ENCODE peak calls at places on chromosomes 16 and 17, in five cellular contexts. P, Z, L, R and W are unnamed samples.

GRCh38 chr16:13110124-13110796 is 208.9 kb downstream of the SHISA9 start:
- DNase-seq in L (no peak), P (no peak), Z (no peak), R (peak; percentile 70), W (no peak)

GRCh38 chr17:19398301-19399181 is 11.6 kb upstream of the MFAP4 start:
- DNase-seq in R (peak; percentile 55), Z (peak; percentile 59), L (no peak), P (no peak), W (no peak)

GRCh38 chr17:31549121-31549524 is 157.6 kb downstream of the RAB11FIP4 start:
- DNase-seq in Z (no peak), P (no peak), R (no peak), L (no peak), W (no peak)

GRCh38 chr17:48002920-48003685 is 32.2 kb downstream of the CDK5RAP3 start:
- DNase-seq in P (no peak), L (peak; percentile 12), R (peak; percentile 50), Z (no peak), W (no peak)

GRCh38 chr17:71183083-71183697 is 937.6 kb upstream of the SOX9 start:
- DNase-seq in P (no peak), L (no peak), R (peak; percentile 16), Z (no peak), W (no peak)

GRCh38 chr16:27114006-27114405 is 47.3 kb downstream of the C16orf82 start:
- DNase-seq in P (no peak), Z (no peak), R (no peak), L (no peak), W (no peak)

GRCh38 chr17:70855401-70856054 is 686.2 kb downstream of the KCNJ2 start:
- DNase-seq in P (no peak), Z (no peak), L (peak; percentile 5), R (no peak), W (no peak)

GRCh38 chr17:35051579-35052239 is 11.8 kb downstream of the RFFL start:
- DNase-seq in P (no peak), R (peak; percentile 24), Z (no peak), L (no peak), W (peak; percentile 23)

GRCh38 chr17:16273499-16273898 is 56.5 kb downstream of the PIGL start:
- DNase-seq in R (no peak), L (no peak), Z (no peak), P (no peak), W (no peak)

GRCh38 chr17:66508896-66509843 is 206.8 kb downstream of the PRKCA start:
- DNase-seq in R (peak; percentile 40), L (peak; percentile 87), Z (no peak), P (no peak), W (peak; percentile 82)

GRCh38 chr16:9135797-9136196 is 44.4 kb downstream of the HAPSTR1 start:
- DNase-seq in R (no peak), P (no peak), Z (peak; percentile 44), L (no peak), W (no peak)

GRCh38 chr17:77923776-77924513 is 34.6 kb upstream of the TNRC6C start:
- DNase-seq in P (no peak), Z (no peak), L (no peak), R (no peak), W (no peak)

GRCh38 chr16:78134944-78135619 is 35.6 kb downstream of the WWOX start:
- DNase-seq in R (peak; percentile 22), Z (no peak), P (no peak), L (no peak), W (peak; percentile 80)

GRCh38 chr17:8190506-8190905 is 526 bp upstream of the BORCS6 start:
- DNase-seq in Z (no peak), R (no peak), P (no peak), L (no peak), W (no peak)

GRCh38 chr17:4939554-4939803 is 367 bp downstream of the SLC25A11 start:
- DNase-seq in Z (peak; percentile 79), P (no peak), R (no peak), L (no peak), W (no peak)

GRCh38 chr17:54063639-54064038 is 240.9 kb downstream of the KIF2B start:
- DNase-seq in R (no peak), P (no peak), Z (no peak), L (no peak), W (no peak)

GRCh38 chr17:71802663-71803062 is 318.2 kb upstream of the SOX9 start:
- DNase-seq in R (no peak), L (no peak), P (no peak), Z (no peak), W (no peak)

GRCh38 chr17:14845562-14846335 is 419.4 kb downstream of the PMP22 start:
- DNase-seq in P (no peak), L (no peak), R (no peak), Z (no peak), W (no peak)

GRCh38 chr16:84096447-84097005 is 20.2 kb downstream of the MBTPS1 start:
- DNase-seq in Z (no peak), P (no peak), L (no peak), R (peak; percentile 51), W (no peak)

GRCh38 chr16:8816967-8817662 is 19.5 kb downstream of the PMM2 start:
- DNase-seq in P (no peak), L (no peak), Z (no peak), R (no peak), W (peak; percentile 74)

GRCh38 chr16:59573528-59574271 is 839.6 kb upstream of the GOT2 start:
- DNase-seq in R (no peak), P (no peak), L (peak; percentile 57), Z (no peak), W (no peak)

GRCh38 chr17:81706232-81706611 is 3.1 kb downstream of the MRPL12 start:
- DNase-seq in R (no peak), P (no peak), Z (no peak), L (no peak), W (no peak)

GRCh38 chr17:81705518-81706231 is 2.5 kb downstream of the MRPL12 start:
- DNase-seq in R (no peak), P (no peak), Z (no peak), L (no peak), W (no peak)

GRCh38 chr17:81701288-81702071 is 1.7 kb upstream of the MRPL12 start:
- DNase-seq in L (no peak), R (peak; percentile 40), Z (no peak), P (no peak), W (no peak)

GRCh38 chr17:81702934-81703746 is at the start of gene MRPL12:
- DNase-seq in P (peak; percentile 48), L (peak; percentile 92), Z (peak; percentile 96), R (peak; percentile 98), W (peak; percentile 85)

GRCh38 chr17:81703747-81704654 is 834 bp downstream of the MRPL12 start:
- DNase-seq in L (no peak), R (no peak), Z (no peak), P (no peak), W (peak; percentile 40)
- H3K36me3 ChIP-seq in L (peaks cover 87% of the 10 kb centered on the region), R (no peaks in the 10 kb centered on the region), Z (peaks cover 62% of the 10 kb centered on the region), P (peaks cover 31% of the 10 kb centered on the region), W (peaks cover 8% of the 10 kb centered on the region)

GRCh38 chr17:43517161-43517560 is 29.0 kb downstream of the ETV4 start:
- DNase-seq in R (no peak), Z (no peak), L (no peak), P (no peak), W (no peak)

GRCh38 chr17:43517615-43518386 is 28.3 kb downstream of the ETV4 start:
- DNase-seq in P (no peak), Z (no peak), R (no peak), L (peak; percentile 64), W (no peak)

GRCh38 chr17:43526886-43527648 is 19.1 kb downstream of the ETV4 start:
- DNase-seq in P (no peak), R (no peak), L (no peak), Z (no peak), W (no peak)

GRCh38 chr17:43524945-43525575 is 21.1 kb downstream of the ETV4 start:
- DNase-seq in R (no peak), Z (no peak), P (no peak), L (no peak), W (no peak)

GRCh38 chr17:43521389-43521788 is 24.8 kb downstream of the ETV4 start:
- DNase-seq in L (no peak), R (no peak), Z (no peak), P (no peak), W (no peak)
- H3K36me3 ChIP-seq in L (peaks cover 85% of the 10 kb centered on the region), R (peaks cover 7% of the 10 kb centered on the region), Z (peaks cover 96% of the 10 kb centered on the region), P (peaks cover 34% of the 10 kb centered on the region), W (peaks cover 91% of the 10 kb centered on the region)

DNA sequence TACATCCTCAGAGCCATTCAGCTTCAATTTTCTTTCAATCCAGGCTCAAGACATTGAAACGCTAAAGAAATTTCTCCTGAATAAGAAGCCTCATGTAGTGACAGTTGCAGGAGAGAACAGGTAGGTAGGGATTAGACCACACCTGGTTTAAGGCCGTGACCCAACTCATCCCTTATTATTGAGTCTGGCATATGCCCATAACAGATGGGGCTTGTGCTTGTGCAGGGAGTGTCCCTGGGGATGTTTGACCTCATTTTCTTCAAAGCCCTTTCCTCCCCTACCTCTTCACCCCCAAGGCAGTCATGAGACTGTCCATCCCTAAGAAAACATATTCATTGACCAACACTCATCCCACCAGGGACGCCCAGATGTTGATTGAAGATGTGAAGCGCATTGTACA is 24.3 kb downstream of the SUPT6H start:
- DNase-seq in Z (no peak), L (no peak), P (no peak), R (no peak), W (no peak)
- H3K36me3 ChIP-seq in Z (peaks cover 100% of the 10 kb centered on the region), L (peaks cover 92% of the 10 kb centered on the region), P (peaks cover 59% of the 10 kb centered on the region), R (no peaks in the 10 kb centered on the region), W (peaks cover 96% of the 10 kb centered on the region)

GRCh38 chr17:51155416-51155815 is 2.1 kb downstream of the NME1 start:
- DNase-seq in R (no peak), Z (no peak), P (no peak), L (no peak), W (no peak)
- H3K36me3 ChIP-seq in R (no peaks in the 10 kb centered on the region), Z (peaks cover 13% of the 10 kb centered on the region), P (no peaks in the 10 kb centered on the region), L (peaks cover 57% of the 10 kb centered on the region), W (peaks cover 7% of the 10 kb centered on the region)

GRCh38 chr17:81863833-81864768 is 3.8 kb upstream of the P4HB start:
- DNase-seq in P (no peak), Z (no peak), L (no peak), R (no peak), W (no peak)

GRCh38 chr17:81867123-81867951 is 3.8 kb downstream of the ARHGDIA start:
- DNase-seq in P (no peak), Z (no peak), L (peak; percentile 68), R (peak; percentile 69), W (no peak)

GRCh38 chr17:81866440-81867122 is 4.6 kb downstream of the ARHGDIA start:
- DNase-seq in P (no peak), L (no peak), R (no peak), Z (no peak), W (peak; percentile 17)

GRCh38 chr17:81865358-81865732 is 5.0 kb upstream of the P4HB start:
- DNase-seq in P (no peak), Z (no peak), L (no peak), R (no peak), W (no peak)

GRCh38 chr17:81865733-81866439 is 5.3 kb downstream of the ARHGDIA start:
- DNase-seq in Z (no peak), L (no peak), P (no peak), R (no peak), W (no peak)
- H3K36me3 ChIP-seq in Z (peaks cover 28% of the 10 kb centered on the region), L (peaks cover 82% of the 10 kb centered on the region), P (peaks cover 22% of the 10 kb centered on the region), R (no peaks in the 10 kb centered on the region), W (peaks cover 16% of the 10 kb centered on the region)